ENCODE peak calls at places on chromosomes 6 and 20, in six cellular contexts. H is K562, E is HCT116, B is HepG2, Z is SK-N-SH, K is H1. J is an unnamed sample.

GRCh38 chr6:109879521-109879920 is 98.6 kb upstream of the GPR6 start:
- DNase-seq in H (no peak), Z (no peak), B (no peak), K (no peak), E (no peak), J (no peak)

GRCh38 chr6:51613558-51613957 is 473.9 kb downstream of the PKHD1 start:
- DNase-seq in K (no peak), E (no peak), H (no peak), B (no peak), Z (no peak), J (no peak)

GRCh38 chr6:108895591-108895990 is 47.4 kb downstream of the ARMC2 start:
- DNase-seq in E (no peak), Z (no peak), K (no peak), B (no peak), H (no peak), J (no peak)

GRCh38 chr6:159090530-159091306 is 45.9 kb upstream of the TAGAP start:
- DNase-seq in B (no peak), K (no peak), H (no peak), E (no peak), Z (no peak), J (no peak)

GRCh38 chr20:46704714-46705377 is 4.6 kb upstream of the SLC2A10 start:
- DNase-seq in K (no peak), E (no peak), B (no peak), Z (no peak), H (no peak), J (no peak)

GRCh38 chr20:17452441-17452840 is 78.7 kb downstream of the BFSP1 start:
- DNase-seq in B (no peak), E (no peak), H (no peak), Z (no peak), K (no peak), J (no peak)

GRCh38 chr20:24102749-24103148 is 114.2 kb upstream of the GGTLC1 start:
- DNase-seq in K (no peak), Z (no peak), E (no peak), B (no peak), H (no peak), J (no peak)

GRCh38 chr6:169070506-169071176 is 183.0 kb downstream of the THBS2 start:
- DNase-seq in E (peak; percentile 88), K (no peak), Z (no peak), B (peak; percentile 26), H (no peak), J (peak; percentile 10)

GRCh38 chr6:90458353-90459224 is 128.3 kb downstream of the MAP3K7 start:
- DNase-seq in K (no peak), Z (no peak), E (no peak), H (peak; percentile 91), B (no peak), J (no peak)

GRCh38 chr20:40197744-40198143 is 491.3 kb downstream of the MAFB start:
- DNase-seq in Z (no peak), K (no peak), E (no peak), B (no peak), H (no peak), J (peak; percentile 18)

GRCh38 chr20:40441771-40442170 is 247.3 kb downstream of the MAFB start:
- DNase-seq in Z (no peak), E (no peak), H (no peak), K (no peak), B (no peak), J (no peak)

GRCh38 chr6:1027109-1027794 is 284.6 kb upstream of the FOXQ1 start:
- DNase-seq in B (no peak), E (peak; percentile 33), K (no peak), H (no peak), Z (no peak), J (no peak)
- TF ChIP-seq JUND in B (no peak), E (peak; percentile 44), K (no peak), H (no peak), Z (no peak), J (no peak)

DNA sequence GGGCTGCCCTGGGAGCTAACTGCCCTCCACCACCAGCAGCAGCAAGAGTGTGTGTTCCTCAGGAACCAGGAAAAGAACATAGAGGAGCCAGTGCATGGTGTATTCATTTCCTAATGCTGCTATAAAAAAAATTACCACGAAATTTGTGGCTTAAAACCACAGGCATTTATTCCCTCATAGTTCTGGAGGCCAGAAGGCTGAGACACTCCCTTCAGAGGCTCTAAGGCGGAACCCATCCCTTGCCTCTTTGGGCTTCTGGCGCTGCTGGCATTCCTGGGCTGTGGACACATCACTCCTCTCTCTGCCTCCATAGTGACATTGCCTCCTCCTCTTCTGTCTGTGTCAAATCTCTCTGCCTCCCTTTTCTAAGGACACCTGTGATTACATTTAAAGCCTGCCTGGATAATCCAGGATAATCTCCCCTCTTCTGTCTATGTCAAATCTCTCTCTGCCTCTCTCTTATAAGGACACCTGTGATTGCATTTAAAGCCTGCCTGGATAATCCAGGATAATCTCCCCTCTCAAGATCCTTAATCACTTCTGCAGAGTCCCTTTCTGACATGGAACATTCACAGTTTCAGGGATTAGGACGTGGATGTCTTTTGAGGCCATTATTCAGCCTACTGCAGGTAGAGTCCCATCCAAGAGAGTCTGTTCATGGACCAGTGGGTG is 54.7 kb downstream of the NDUFAF5 start:
- DNase-seq in H (no peak), Z (no peak), K (no peak), B (no peak), E (no peak), J (no peak)
- TF ChIP-seq JUND in H (no peak), Z (no peak), K (no peak), B (no peak), E (no peak), J (no peak)

GRCh38 chr6:139990865-139991264 is 616.4 kb upstream of the CITED2 start:
- DNase-seq in E (no peak), H (no peak), Z (no peak), K (no peak), B (no peak), J (no peak)

GRCh38 chr6:139987091-139987490 is 612.6 kb upstream of the CITED2 start:
- DNase-seq in B (no peak), K (no peak), E (no peak), Z (no peak), H (no peak), J (no peak)

GRCh38 chr6:139985236-139985815 is 610.9 kb upstream of the CITED2 start:
- DNase-seq in K (no peak), E (no peak), H (no peak), B (no peak), Z (no peak), J (no peak)

GRCh38 chr6:139988702-139989101 is 614.3 kb upstream of the CITED2 start:
- DNase-seq in E (no peak), H (no peak), B (no peak), K (no peak), Z (no peak), J (no peak)

GRCh38 chr6:139990287-139990686 is 615.8 kb upstream of the CITED2 start:
- DNase-seq in Z (no peak), H (no peak), B (no peak), E (no peak), K (no peak), J (no peak)
- TF ChIP-seq JUND in Z (no peak), H (no peak), B (no peak), E (no peak), K (no peak), J (no peak)

DNA sequence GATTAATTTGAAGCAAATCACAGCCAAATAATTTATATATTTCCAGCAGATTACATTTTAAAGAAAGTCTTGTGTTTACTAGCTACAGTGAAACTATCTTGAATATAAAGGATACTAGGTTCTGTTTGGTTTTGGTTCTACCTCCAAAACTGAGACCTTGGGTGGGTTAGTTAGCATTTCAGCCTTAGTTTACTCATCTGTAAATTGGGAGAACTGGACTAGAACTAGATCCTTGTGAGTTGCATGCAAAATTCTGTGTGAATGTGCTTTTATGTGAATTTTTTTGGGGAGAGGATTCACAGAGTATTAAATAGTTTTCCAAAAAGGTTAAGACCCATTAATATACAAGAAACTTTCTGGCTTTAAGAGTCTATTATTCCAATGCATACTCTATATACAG is 4.1 kb downstream of the GMNN start:
- DNase-seq in E (no peak), K (no peak), B (no peak), Z (no peak), H (no peak), J (no peak)
- TF ChIP-seq JUND in E (no peak), K (no peak), B (no peak), Z (no peak), H (no peak), J (no peak)

GRCh38 chr20:1844723-1845523 is 50.3 kb upstream of the SIRPA start:
- DNase-seq in E (no peak), K (no peak), B (no peak), H (no peak), Z (peak; percentile 52), J (no peak)
- TF ChIP-seq JUND in E (no peak), K (no peak), B (no peak), H (no peak), Z (no peak), J (no peak)

GRCh38 chr6:35036828-35037095 is 104.4 kb downstream of the TCP11 start:
- DNase-seq in H (no peak), K (no peak), Z (no peak), E (no peak), B (no peak), J (no peak)

GRCh38 chr6:35036059-35036827 is 104.9 kb downstream of the TCP11 start:
- DNase-seq in K (no peak), Z (no peak), E (no peak), B (no peak), H (no peak), J (no peak)

GRCh38 chr6:35033683-35034082 is 107.5 kb downstream of the TCP11 start:
- DNase-seq in B (no peak), E (no peak), Z (no peak), K (no peak), H (no peak), J (no peak)

GRCh38 chr6:35035481-35036030 is 105.6 kb downstream of the TCP11 start:
- DNase-seq in E (no peak), H (no peak), K (no peak), B (no peak), Z (no peak), J (no peak)

DNA sequence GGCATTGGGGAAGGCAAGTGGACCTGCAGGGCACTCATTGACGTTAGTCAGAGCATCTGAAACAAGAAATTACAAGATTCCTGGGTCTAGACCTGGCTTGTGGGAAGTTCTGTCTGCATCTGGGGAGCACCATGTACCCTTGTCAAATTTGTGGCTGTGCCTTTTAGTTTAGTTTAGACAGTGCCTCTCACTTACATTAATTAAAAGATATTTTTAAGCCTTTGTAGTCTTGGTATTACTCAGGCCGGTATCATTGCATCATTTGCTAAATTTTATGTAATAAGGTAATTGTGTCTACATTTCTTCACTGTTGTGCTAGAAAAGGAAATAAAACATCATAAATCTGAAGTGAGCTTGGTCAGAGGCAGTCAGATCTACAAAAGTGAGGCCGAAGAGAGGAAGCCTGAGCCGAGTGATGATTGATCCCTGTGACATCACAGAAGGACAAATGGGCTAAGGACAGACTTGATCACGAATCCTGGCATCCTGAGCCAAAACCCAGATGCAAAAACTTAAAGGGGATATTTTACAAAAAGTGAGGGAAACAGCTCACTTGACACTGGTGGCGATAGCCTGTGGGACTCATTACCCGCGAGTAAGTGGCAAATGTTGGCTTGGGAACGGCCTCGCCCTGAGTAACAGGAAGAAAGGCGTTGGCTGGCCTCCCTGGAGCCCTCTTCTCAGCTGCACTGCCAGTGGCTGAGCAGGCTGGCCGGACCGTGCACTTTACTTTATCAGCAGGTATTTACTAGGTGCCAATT is 106.5 kb downstream of the TCP11 start:
- DNase-seq in E (no peak), K (no peak), Z (no peak), H (no peak), B (no peak), J (no peak)
- TF ChIP-seq JUND in E (no peak), K (no peak), Z (no peak), H (no peak), B (no peak), J (no peak)

J was measured in T47D.